ENCODE peak calls at places on chromosomes 4 and X, in nine cellular contexts. W, X, K, J, T, Y, I, O and Z are unnamed samples.

GRCh38 chr4:110107868-110108267 is 90.5 kb downstream of the ELOVL6 start:
- DNase-seq in Y (no peak), X (no peak), O (no peak), K (no peak), I (no peak), J (no peak), W (no peak), T (no peak), Z (peak)

GRCh38 chr4:22688236-22688635 is 4.5 kb upstream of the GBA3 start:
- DNase-seq in Y (no peak), O (no peak), T (no peak), I (no peak), W (no peak), X (no peak), K (no peak), J (no peak), Z (no peak)

GRCh38 chr4:151953286-151953685 is 192.5 kb upstream of the GATB start:
- DNase-seq in O (no peak), Y (no peak), I (no peak), T (no peak), W (no peak), J (no peak), K (no peak), X (no peak), Z (no peak)

GRCh38 chrX:18179446-18179845 is 41.2 kb downstream of the BEND2 start:
- DNase-seq in X (no peak), K (no peak), J (no peak), I (no peak), W (no peak), T (no peak), Y (no peak), O (no peak), Z (no peak)

GRCh38 chr4:17811078-17811603 is 362 bp downstream of the NCAPG start:
- DNase-seq in O (peak), J (no peak), X (no peak), K (no peak), Y (no peak), I (no peak), W (no peak), T (no peak), Z (no peak)

GRCh38 chr4:153222162-153222789 is 18.0 kb downstream of the TRIM2 start:
- DNase-seq in K (no peak), W (peak), T (no peak), J (peak), Y (peak), X (no peak), I (no peak), O (peak), Z (no peak)

GRCh38 chrX:133698298-133698697 is 283.0 kb upstream of the GPC4 start:
- DNase-seq in J (no peak), K (no peak), W (peak), I (no peak), T (peak), O (no peak), Y (no peak), X (no peak), Z (no peak)

GRCh38 chrX:119755981-119756533 is 2.3 kb upstream of the SOWAHD start:
- DNase-seq in I (peak), K (peak), T (no peak), W (no peak), J (peak), Y (no peak), X (peak), O (no peak), Z (peak)

GRCh38 chr4:76373919-76374552 is 46.9 kb downstream of the CCDC158 start:
- DNase-seq in K (no peak), I (no peak), T (no peak), O (no peak), J (no peak), Y (peak), W (no peak), X (no peak), Z (no peak)

DNA sequence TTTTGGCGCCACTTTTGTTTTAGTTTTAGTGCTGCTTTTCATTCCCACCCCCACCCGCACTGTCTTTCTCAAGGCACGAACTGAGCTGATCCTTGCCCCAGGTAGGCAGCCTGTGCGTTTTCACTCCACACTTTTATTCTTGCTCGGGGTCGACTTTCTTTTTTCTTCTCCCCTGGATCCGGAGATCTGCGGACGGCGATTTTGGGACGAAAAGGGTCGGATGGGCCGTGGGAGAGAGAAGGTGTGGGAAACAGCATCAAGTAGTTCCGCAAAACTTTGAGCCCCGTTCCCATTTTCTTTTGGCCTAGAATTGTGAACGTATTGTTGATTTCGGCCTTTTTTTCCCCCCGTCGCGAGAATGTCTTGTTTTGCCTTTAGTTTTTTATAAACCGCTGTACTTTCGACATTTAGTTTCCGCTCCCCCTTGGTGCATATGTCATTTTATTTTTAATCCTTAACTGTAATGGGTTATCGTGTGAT is 540 bp downstream of the STAG2 start:
- DNase-seq in W (peak), Y (no peak), O (no peak), X (no peak), J (no peak), T (no peak), I (no peak), K (no peak), Z (peak)
- TF ChIP-seq POLR2AphosphoS5 in W (no peak), Y (no peak), O (no peak), X (no peak), J (no peak), T (peak), I (no peak), K (peak), Z (no peak)

GRCh38 chr4:118869808-118870342 is 18.8 kb upstream of the SYNPO2 start:
- DNase-seq in Y (peak), T (no peak), W (peak), O (no peak), I (no peak), K (no peak), X (no peak), J (no peak), Z (no peak)

GRCh38 chr4:118867311-118868067 is 21.2 kb upstream of the SYNPO2 start:
- DNase-seq in I (no peak), Y (no peak), J (no peak), T (no peak), O (no peak), W (no peak), K (no peak), X (no peak), Z (no peak)

GRCh38 chr4:118865091-118865708 is 23.5 kb upstream of the SYNPO2 start:
- DNase-seq in O (no peak), J (peak), X (no peak), K (no peak), W (peak), I (no peak), T (peak), Y (peak), Z (peak)
- TF ChIP-seq POLR2AphosphoS5 in O (no peak), J (no peak), X (no peak), K (no peak), W (no peak), I (no peak), T (no peak), Y (no peak), Z (no peak)

DNA sequence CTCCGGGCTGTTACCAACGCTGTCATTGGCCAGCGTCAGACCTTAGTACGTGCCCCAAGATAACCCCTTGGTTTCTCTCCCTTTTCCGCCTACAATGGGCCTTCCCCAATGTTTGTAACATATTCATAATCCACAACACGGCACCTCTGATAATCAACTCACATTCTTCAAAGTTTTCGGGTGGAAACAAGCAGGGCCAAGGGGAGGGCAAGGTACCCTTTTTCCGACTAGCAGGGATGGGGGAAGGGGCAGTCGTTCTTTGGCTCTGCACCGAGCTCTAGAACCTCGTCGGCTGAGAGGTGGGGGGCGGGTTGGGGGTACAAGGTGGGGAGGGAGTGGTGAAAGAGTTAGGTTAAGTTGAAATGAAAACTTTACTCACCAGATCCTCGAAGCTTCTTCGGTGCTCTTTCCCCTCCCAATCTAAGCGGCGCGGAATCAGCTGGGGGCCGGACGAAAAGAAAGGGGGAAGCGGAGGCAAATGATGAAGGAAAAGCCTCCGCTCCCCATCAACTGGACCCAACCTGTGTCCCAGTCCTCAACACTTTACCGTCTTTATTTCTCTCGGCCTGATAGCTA is 1.4 kb downstream of the BRWD3 start:
- DNase-seq in W (peak), K (peak), T (no peak), J (peak), Y (peak), I (peak), X (peak), O (peak), Z (peak)
- TF ChIP-seq POLR2AphosphoS5 in W (no peak), K (no peak), T (no peak), J (peak), Y (no peak), I (peak), X (no peak), O (no peak), Z (no peak)

GRCh38 chr4:119039779-119040178 is 95.9 kb upstream of the MYOZ2 start:
- DNase-seq in Y (no peak), K (no peak), T (no peak), J (no peak), X (no peak), I (no peak), O (no peak), W (peak), Z (no peak)
- TF ChIP-seq POLR2AphosphoS5 in Y (no peak), K (no peak), T (no peak), J (no peak), X (no peak), I (no peak), O (no peak), W (no peak), Z (no peak)

GRCh38 chrX:108224727-108225455 is 133.3 kb downstream of the ATG4A start:
- DNase-seq in Y (peak), J (no peak), K (peak), T (no peak), W (peak), X (no peak), O (no peak), I (no peak), Z (no peak)

GRCh38 chrX:108224218-108224617 is 132.6 kb downstream of the ATG4A start:
- DNase-seq in I (no peak), J (no peak), K (no peak), X (no peak), W (no peak), O (no peak), Y (no peak), T (no peak), Z (no peak)

GRCh38 chrX:108225456-108225730 is 133.8 kb downstream of the ATG4A start:
- DNase-seq in O (no peak), X (no peak), Y (no peak), T (no peak), J (no peak), K (no peak), W (no peak), I (no peak), Z (no peak)

GRCh38 chrX:108221481-108221880 is 129.9 kb downstream of the ATG4A start:
- DNase-seq in J (no peak), I (no peak), T (no peak), X (no peak), W (no peak), Y (no peak), O (no peak), K (no peak), Z (no peak)

GRCh38 chrX:108223606-108224005 is 132.0 kb downstream of the ATG4A start:
- DNase-seq in I (no peak), W (no peak), K (no peak), J (no peak), X (no peak), T (no peak), Y (no peak), O (no peak), Z (no peak)
- TF ChIP-seq POLR2AphosphoS5 in I (peak), W (no peak), K (no peak), J (no peak), X (no peak), T (no peak), Y (no peak), O (no peak), Z (no peak)

GRCh38 chr4:101347557-101348366 is 436 bp upstream of the PPP3CA start:
- DNase-seq in J (peak), W (peak), Y (peak), X (peak), O (peak), I (peak), T (peak), K (peak), Z (peak)
- TF ChIP-seq POLR2AphosphoS5 in J (peak), W (peak), Y (no peak), X (no peak), O (peak), I (peak), T (peak), K (peak), Z (peak)

GRCh38 chrX:103666202-103667107 is 20.0 kb downstream of the MORF4L2 start:
- DNase-seq in X (no peak), Y (no peak), K (no peak), W (no peak), J (no peak), O (no peak), I (no peak), T (no peak), Z (no peak)
- TF ChIP-seq POLR2AphosphoS5 in X (no peak), Y (no peak), K (no peak), W (no peak), J (no peak), O (no peak), I (no peak), T (no peak), Z (no peak)